ENCODE peak calls at places on chromosome 1, in seven cellular contexts. C is NCI-H1436, D is NCI-H2107, R is natural killer cell, G is NCI-H1694, X is amniotic stem cell, E is sciatic nerve. Z is an unnamed sample.

GRCh38 chr1:17561561-17561985 is 22.1 kb downstream of the ARHGEF10L start:
- DNase-seq in C (no peak), D (no peak), R (no peak), G (no peak), X (no peak), E (no peak), Z (peak)

GRCh38 chr1:221164029-221164428 is 284.8 kb downstream of the HLX start:
- DNase-seq in C (no peak), D (no peak), R (no peak), G (no peak), X (peak), E (no peak), Z (no peak)

GRCh38 chr1:68301538-68301937 is 69.2 kb upstream of the WLS start:
- DNase-seq in C (no peak), D (no peak), R (no peak), G (no peak), X (no peak), E (no peak), Z (no peak)

GRCh38 chr1:12011998-12012397 is 7.3 kb upstream of the MIIP start:
- DNase-seq in C (no peak), D (no peak), R (no peak), G (no peak), X (no peak), E (no peak), Z (no peak)

GRCh38 chr1:209870151-209870831 is 42.5 kb downstream of the UTP25 start:
- DNase-seq in C (no peak), D (no peak), R (no peak), G (no peak), X (no peak), E (no peak), Z (peak)

GRCh38 chr1:156291226-156292061 is 4.0 kb downstream of the GLMP start:
- DNase-seq in C (no peak), D (no peak), R (peak), G (no peak), X (peak), E (peak), Z (peak)

GRCh38 chr1:12007204-12007603 is 12.1 kb upstream of the MIIP start:
- DNase-seq in C (no peak), D (no peak), R (no peak), G (no peak), X (no peak), E (no peak), Z (no peak)

GRCh38 chr1:107536266-107536665 is 395.4 kb downstream of the NTNG1 start:
- DNase-seq in C (no peak), D (no peak), R (no peak), G (peak), X (no peak), E (no peak), Z (no peak)

GRCh38 chr1:85240174-85240601 is 19.3 kb downstream of the C1orf52 start:
- DNase-seq in C (no peak), D (peak), R (no peak), G (peak), X (no peak), E (no peak), Z (no peak)

GRCh38 chr1:3170566-3171453 is 101.8 kb downstream of the PRDM16 start:
- DNase-seq in C (peak), D (no peak), R (no peak), G (peak), X (no peak), E (peak), Z (peak)